ENCODE peak calls at places on chromosomes 16 and 17, in four cellular contexts. O, C, X and B are unnamed samples.

GRCh38 chr17:4354862-4355514 is 11.5 kb downstream of the UBE2G1 start:
- DNase-seq in X (no peak), C (no peak), O (no peak), B (no peak)

GRCh38 chr17:55693244-55694216 is 29.1 kb downstream of the TMEM100 start:
- DNase-seq in X (no peak), O (no peak), C (no peak), B (no peak)

GRCh38 chr17:70137451-70138230 is 31.7 kb upstream of the KCNJ2 start:
- DNase-seq in O (peak), X (no peak), C (no peak), B (peak)

GRCh38 chr17:45092932-45093430 is 31.9 kb downstream of the NMT1 start:
- DNase-seq in X (no peak), C (no peak), O (no peak), B (no peak)

GRCh38 chr16:4273858-4274291 is 1.1 kb upstream of the TFAP4 start:
- DNase-seq in C (no peak), X (no peak), O (no peak), B (no peak)

GRCh38 chr16:85037050-85037410 is 9.4 kb downstream of the KIAA0513 start:
- DNase-seq in X (peak), O (no peak), C (no peak), B (no peak)

GRCh38 chr17:17570798-17571716 is 20.5 kb downstream of the PEMT start:
- DNase-seq in C (no peak), X (no peak), O (no peak), B (no peak)

GRCh38 chr16:77603656-77604055 is 118.7 kb upstream of the NUDT7 start:
- DNase-seq in X (no peak), C (no peak), O (no peak), B (no peak)

GRCh38 chr17:59093145-59093701 is 13.5 kb downstream of the TRIM37 start:
- DNase-seq in X (no peak), O (no peak), C (no peak), B (no peak)

GRCh38 chr16:14511798-14512131 is 118.3 kb downstream of the PARN start:
- DNase-seq in O (no peak), X (no peak), C (no peak), B (no peak)

GRCh38 chr16:73147958-73148357 is 100.0 kb upstream of the ZFHX3 start:
- DNase-seq in X (no peak), C (no peak), O (no peak), B (no peak)

GRCh38 chr16:85335584-85336492 is 223.6 kb upstream of the CIBAR2 start:
- DNase-seq in C (no peak), O (no peak), X (no peak), B (no peak)

GRCh38 chr17:40323731-40324650 is 15.0 kb downstream of the RARA start:
- DNase-seq in X (no peak), O (no peak), C (no peak), B (no peak)

GRCh38 chr17:31374083-31374447 is 17.4 kb upstream of the RAB11FIP4 start:
- DNase-seq in C (no peak), X (no peak), O (no peak), B (no peak)

GRCh38 chr17:57916925-57917858 is 38.0 kb downstream of the CUEDC1 start:
- DNase-seq in O (no peak), X (no peak), C (no peak), B (no peak)

GRCh38 chr17:9241371-9241712 is 220.0 kb downstream of the NTN1 start:
- DNase-seq in C (no peak), O (no peak), X (no peak), B (no peak)

GRCh38 chr17:80005360-80006338 is 30.0 kb downstream of the TBC1D16 start:
- DNase-seq in C (no peak), X (peak), O (no peak), B (peak)

GRCh38 chr16:85642762-85643281 is 29.7 kb downstream of the GSE1 start:
- DNase-seq in X (no peak), O (no peak), C (no peak), B (no peak)

GRCh38 chr17:40431231-40431602 is 12.0 kb upstream of the IGFBP4 start:
- DNase-seq in X (no peak), C (no peak), O (no peak), B (no peak)

GRCh38 chr17:31095239-31096105 is 695 bp downstream of the NF1 start:
- DNase-seq in O (no peak), C (peak), X (peak), B (peak)

GRCh38 chr17:59366773-59367656 is 35.6 kb downstream of the YPEL2 start:
- DNase-seq in X (no peak), C (no peak), O (no peak), B (no peak)

GRCh38 chr17:32882734-32883133 is 5.8 kb upstream of the MYO1D start:
- DNase-seq in C (no peak), O (no peak), X (peak), B (no peak)

GRCh38 chr17:65368341-65368740 is 193.1 kb downstream of the AXIN2 start:
- DNase-seq in X (no peak), O (no peak), C (no peak), B (no peak)

GRCh38 chr16:30761427-30761927 is 385 bp downstream of the CFAP119 start:
- DNase-seq in C (no peak), O (no peak), X (peak), B (peak)

GRCh38 chr16:69194488-69194887 is 7.5 kb downstream of the SNTB2 start:
- DNase-seq in X (no peak), C (no peak), O (no peak), B (no peak)

GRCh38 chr16:7405166-7405565 is 72.5 kb downstream of the RBFOX1 start:
- DNase-seq in X (no peak), C (no peak), O (no peak), B (no peak)

GRCh38 chr17:10171057-10171456 is 27.3 kb downstream of the GAS7 start:
- DNase-seq in C (no peak), X (no peak), O (no peak), B (no peak)

GRCh38 chr17:7380321-7380720 is 568 bp upstream of the TNK1 start:
- DNase-seq in C (no peak), X (no peak), O (no peak), B (no peak)

GRCh38 chr17:29162082-29162908 is 17.9 kb downstream of the MYO18A start:
- DNase-seq in X (no peak), C (no peak), O (no peak), B (no peak)

GRCh38 chr17:80819422-80820164 is 172.0 kb upstream of the CHMP6 start:
- DNase-seq in O (no peak), C (no peak), X (no peak), B (no peak)

GRCh38 chr17:69142473-69142802 is 743 bp upstream of the ABCA6 start:
- DNase-seq in X (no peak), C (no peak), O (no peak), B (no peak)

GRCh38 chr17:48048321-48049140 is at the start of gene NFE2L1:
- DNase-seq in C (peak), X (peak), O (peak), B (no peak)

GRCh38 chr16:30004811-30005242 is 6.0 kb downstream of the DOC2A start:
- DNase-seq in C (no peak), O (no peak), X (no peak), B (peak)

GRCh38 chr16:68369168-68369567 is 58.3 kb downstream of the PRMT7 start:
- DNase-seq in X (no peak), C (no peak), O (no peak), B (no peak)

GRCh38 chr17:81825841-81826471 is 7.1 kb downstream of the MCRIP1 start:
- DNase-seq in C (no peak), O (no peak), X (peak), B (no peak)

GRCh38 chr16:66477028-66477515 is 50.0 kb downstream of the BEAN1 start:
- DNase-seq in X (no peak), C (no peak), O (no peak), B (no peak)

GRCh38 chr17:9932481-9932880 is 27.4 kb upstream of the RCVRN start:
- DNase-seq in X (no peak), C (no peak), O (no peak), B (no peak)

GRCh38 chr16:21160276-21160675 is 1.8 kb downstream of the LDAF1 start:
- DNase-seq in O (no peak), C (no peak), X (no peak), B (no peak)

GRCh38 chr16:21158208-21159110 is at the start of gene LDAF1:
- DNase-seq in O (no peak), X (peak), C (no peak), B (peak)

GRCh38 chr16:21161211-21161610 is 2.7 kb downstream of the LDAF1 start:
- DNase-seq in O (no peak), C (no peak), X (no peak), B (no peak)

GRCh38 chr16:21157632-21158031 is 842 bp upstream of the LDAF1 start:
- DNase-seq in C (no peak), X (no peak), O (no peak), B (no peak)

GRCh38 chr16:21159281-21159951 is 942 bp downstream of the LDAF1 start:
- DNase-seq in X (peak), C (no peak), O (no peak), B (peak)
- TF ChIP-seq POLR2AphosphoS5 in X (no peak), C (no peak), O (no peak), B (no peak)

GRCh38 chr17:42984486-42984885 is 4.1 kb downstream of the RUNDC1 start:
- DNase-seq in O (no peak), C (no peak), X (no peak), B (no peak)
- TF ChIP-seq TAF1 in O (no peak), C (no peak), X (no peak), B (no peak)

DNA sequence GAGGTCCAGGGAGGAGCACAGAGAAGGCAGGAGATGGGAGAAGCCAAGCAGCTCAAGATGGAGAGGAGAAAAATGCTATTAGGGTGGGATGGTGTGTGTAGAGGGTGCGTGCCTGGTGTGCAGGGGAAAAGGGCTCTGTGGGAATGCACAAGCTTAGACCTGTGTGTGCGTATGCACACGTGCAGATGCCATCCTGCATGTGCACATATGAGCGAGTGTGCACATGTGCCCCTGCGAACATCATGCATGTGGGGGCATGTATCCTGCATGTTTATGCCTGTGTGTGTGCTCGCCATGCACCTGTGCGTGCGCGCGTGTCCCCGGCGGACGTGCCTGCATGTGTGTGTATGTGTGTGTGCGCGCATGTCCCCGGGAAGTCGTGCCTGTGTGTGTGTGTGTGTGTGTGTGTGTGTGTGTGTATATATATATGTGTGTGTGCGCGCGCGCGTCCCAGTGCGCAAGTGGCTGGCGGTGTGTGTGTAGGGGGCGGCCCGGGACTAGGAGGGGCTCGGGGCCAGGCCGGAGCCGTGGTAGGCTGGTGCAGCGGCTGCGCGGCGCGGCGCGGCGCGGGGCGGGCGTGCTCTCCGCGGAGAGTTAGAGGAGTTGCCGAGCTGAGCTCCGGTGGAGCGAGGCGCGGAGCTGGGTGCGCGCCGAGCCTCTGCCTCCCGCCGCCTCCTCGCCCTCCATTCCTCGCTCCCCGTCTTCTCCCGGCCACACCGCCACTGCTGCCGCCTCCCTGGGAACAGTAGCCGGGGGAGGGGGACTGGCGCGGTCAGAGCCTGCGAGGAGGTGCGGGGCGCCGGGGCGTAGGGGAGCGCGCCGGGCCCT is at the start of gene KCNJ12:
- DNase-seq in C (no peak), O (no peak), X (no peak), B (no peak)
- TF ChIP-seq POLR2A in C (no peak), O (no peak), X (no peak), B (no peak)

DNA sequence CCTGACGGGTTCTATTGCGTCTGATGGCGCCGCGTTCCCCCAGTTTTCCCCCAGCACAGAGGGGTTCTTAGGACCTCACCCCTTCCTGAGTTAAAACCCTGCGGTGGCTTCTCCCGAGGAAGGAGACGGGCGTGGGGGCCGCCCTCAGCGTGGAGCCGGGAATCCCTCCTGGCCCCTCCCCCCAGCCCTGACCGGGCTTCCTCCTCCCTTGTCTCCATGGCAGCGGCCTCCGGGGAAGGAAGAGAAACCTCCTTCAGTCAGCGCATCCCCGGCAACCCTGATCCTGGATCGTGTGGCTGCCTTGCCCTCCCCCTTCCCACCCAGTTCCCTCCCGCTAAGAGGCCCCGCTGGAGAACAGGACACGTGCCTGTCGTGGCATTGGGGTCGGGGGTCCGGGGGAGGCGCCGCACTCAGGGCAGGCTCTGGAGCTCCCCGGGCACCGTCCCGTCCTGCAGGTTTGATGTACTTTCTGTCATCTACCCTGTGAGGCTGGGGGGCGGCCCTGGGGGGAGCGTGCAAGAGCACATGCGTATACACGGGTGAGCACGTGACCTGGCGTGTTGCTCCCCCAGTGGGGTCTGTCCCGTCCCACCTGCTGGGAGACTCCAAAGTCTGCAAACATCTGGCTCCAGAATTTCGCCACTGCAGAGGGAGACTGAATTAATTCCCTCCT is 30.5 kb downstream of the CACNA1H start:
- DNase-seq in C (no peak), X (peak), O (no peak), B (no peak)
- TF ChIP-seq POLR2AphosphoS5 in C (no peak), X (no peak), O (no peak), B (no peak)

GRCh38 chr16:87618216-87618615 is 15.9 kb downstream of the JPH3 start:
- DNase-seq in X (no peak), C (no peak), O (no peak), B (no peak)

GRCh38 chr16:87621976-87622713 is 19.8 kb downstream of the JPH3 start:
- DNase-seq in O (no peak), X (no peak), C (no peak), B (no peak)

GRCh38 chr16:87621550-87621829 is 19.2 kb downstream of the JPH3 start:
- DNase-seq in O (no peak), C (no peak), X (no peak), B (no peak)

GRCh38 chr16:87619360-87620200 is 17.3 kb downstream of the JPH3 start:
- DNase-seq in O (no peak), C (no peak), X (no peak), B (no peak)

DNA sequence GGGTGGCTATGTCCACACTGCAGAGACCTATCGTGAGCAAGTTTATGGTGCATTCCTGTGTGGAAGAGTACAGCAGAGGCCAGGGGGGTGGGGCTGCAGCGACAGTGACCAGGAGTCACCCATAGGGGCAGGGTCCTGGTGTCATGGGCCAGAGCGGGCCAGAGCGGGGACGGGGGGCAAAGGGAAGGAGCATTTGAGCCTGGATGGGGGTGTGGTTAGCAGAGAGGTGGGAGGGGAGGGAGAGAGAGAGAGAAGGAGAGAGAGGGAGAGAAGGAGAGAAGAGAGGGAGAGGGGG is 17.8 kb downstream of the JPH3 start:
- DNase-seq in X (no peak), O (no peak), C (no peak), B (no peak)
- TF ChIP-seq TAF1 in X (no peak), O (no peak), C (no peak), B (no peak)

DNA sequence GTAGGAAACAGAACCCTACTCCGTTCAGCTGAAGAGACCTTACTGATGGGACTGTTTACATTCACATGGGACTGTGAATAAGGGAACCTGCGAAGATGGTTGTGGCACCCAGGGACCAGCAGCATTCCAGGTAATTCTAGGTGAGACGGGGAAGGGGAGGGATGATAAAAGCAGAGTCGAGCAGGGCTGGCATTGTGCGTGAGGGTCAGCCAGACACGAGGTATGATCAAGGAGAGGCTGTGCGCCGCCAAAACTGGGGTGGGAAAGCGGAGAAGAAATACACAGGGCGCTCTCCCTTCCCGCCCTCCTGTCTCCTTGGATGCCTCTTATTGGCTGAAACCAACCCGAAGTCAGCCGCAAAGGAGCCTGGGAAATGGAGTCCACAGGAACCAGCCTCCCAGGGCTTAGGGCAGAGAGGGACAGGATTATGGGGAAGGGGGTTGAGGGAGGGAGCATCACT is 38.4 kb upstream of the CSNK2A2 start:
- DNase-seq in X (peak), C (peak), O (no peak), B (peak)
- TF ChIP-seq POLR2A in X (peak), C (peak), O (no peak), B (no peak)